ENCODE peak calls at places on chromosomes 16 and 17, in nine cellular contexts. H is WTC11; S is AG04450; F is HFF-Myc; P is NCI-H460; J is stimulated activated naive CD4-positive, alpha-beta T cell; G is HEK293T; K is stimulated activated naive CD8-positive, alpha-beta T cell treated with anti-CD3 and anti-CD28 coated beads, Interleukin-15, amount 100 ng/mL, for 72 hours; X is colonic mucosa. A is an unnamed sample.

GRCh38 chr16:82612263-82612662 is 14.5 kb upstream of the CDH13 start:
- DNase-seq in H (no peak), P (no peak), F (no peak), J (no peak), X (no peak), G (no peak), S (no peak), K (no peak), A (no peak)

GRCh38 chr17:32835291-32835761 is 41.6 kb downstream of the MYO1D start:
- DNase-seq in K (no peak), H (no peak), F (no peak), P (no peak), X (no peak), J (no peak), G (no peak), S (no peak), A (no peak)

GRCh38 chr17:81074875-81075274 is 39.9 kb downstream of the BAIAP2 start:
- DNase-seq in P (no peak), K (no peak), X (no peak), S (no peak), H (no peak), J (no peak), F (no peak), G (no peak), A (no peak)

GRCh38 chr17:74532115-74532514 is 840 bp upstream of the CD300LB start:
- DNase-seq in H (peak; percentile 53), F (no peak), J (no peak), P (no peak), S (no peak), G (no peak), X (peak; percentile 48), K (no peak), A (no peak)

GRCh38 chr17:57032343-57032742 is 52.7 kb upstream of the AKAP1 start:
- DNase-seq in G (no peak), J (no peak), S (no peak), X (peak; percentile 71), K (no peak), H (no peak), F (no peak), P (no peak), A (no peak)

GRCh38 chr17:41824086-41824485 is 11.3 kb downstream of the FKBP10 start:
- DNase-seq in S (no peak), H (no peak), K (no peak), X (no peak), F (peak; percentile 32), P (no peak), G (no peak), J (no peak), A (no peak)

GRCh38 chr16:88459366-88460055 is 6.4 kb downstream of the ZFPM1 start:
- DNase-seq in P (no peak), H (no peak), F (no peak), J (no peak), G (no peak), S (no peak), X (no peak), K (no peak), A (no peak)

GRCh38 chr17:48240562-48241130 is 133.1 kb downstream of the SNX11 start:
- DNase-seq in P (no peak), J (no peak), H (no peak), S (no peak), G (peak; percentile 41), K (no peak), X (no peak), F (no peak), A (peak; percentile 88)

GRCh38 chr17:76575570-76575969 is 10.1 kb downstream of the ST6GALNAC2 start:
- DNase-seq in P (no peak), F (no peak), X (no peak), S (no peak), J (no peak), K (no peak), H (no peak), G (no peak), A (no peak)